ENCODE peak calls at places on chromosome 21, in eight cellular contexts. Y is M059J; F is iPS DF 19.7; E is CD8-positive, alpha-beta T cell; Q is foreskin melanocyte; W is T-helper 2 cell; T is astrocyte of the hippocampus; P is Right ventricle myocardium superior. N is an unnamed sample.
A peak's percentile ranks its signal among the peaks of the same experiment; 100 is the strongest.

GRCh38 chr21:43352568-43353281 is 74.2 kb downstream of the SIK1 start:
- DNase-seq in F (peak; percentile 47), T (no peak), Q (no peak), P (no peak), E (no peak), W (no peak), Y (peak; percentile 28), N (no peak)

GRCh38 chr21:45109831-45110492 is 35.6 kb downstream of the ADARB1 start:
- DNase-seq in P (no peak), W (no peak), Y (peak; percentile 54), T (peak; percentile 26), Q (no peak), F (no peak), E (peak; percentile 52), N (no peak)

GRCh38 chr21:23008803-23009202 is 2010.6 kb downstream of the NCAM2 start:
- DNase-seq in E (no peak), P (no peak), F (no peak), T (no peak), W (no peak), Y (no peak), Q (no peak), N (no peak)

GRCh38 chr21:41425954-41426655 is at the start of gene MX1:
- DNase-seq in Y (peak; percentile 91), W (peak; percentile 72), F (peak; percentile 20), T (peak; percentile 80), P (peak; percentile 90), E (peak; percentile 89), Q (no peak), N (no peak)

GRCh38 chr21:42959754-42960153 is 14.6 kb upstream of the PKNOX1 start:
- DNase-seq in F (peak; percentile 91), P (no peak), W (no peak), Q (no peak), T (no peak), E (no peak), Y (no peak), N (peak; percentile 81)

GRCh38 chr21:37700641-37701202 is 215.5 kb downstream of the KCNJ6 start:
- DNase-seq in T (peak; percentile 87), W (no peak), P (no peak), Y (peak; percentile 85), Q (peak; percentile 58), F (peak; percentile 74), E (no peak), N (peak; percentile 73)

GRCh38 chr21:46390603-46391545 is 66.9 kb downstream of the PCNT start:
- DNase-seq in T (no peak), E (no peak), Y (no peak), Q (no peak), P (peak; percentile 34), W (no peak), F (no peak), N (no peak)

GRCh38 chr21:23162213-23162946 is 2164.2 kb downstream of the NCAM2 start:
- DNase-seq in Y (no peak), W (no peak), Q (no peak), E (no peak), P (no peak), F (no peak), T (peak; percentile 0), N (no peak)

GRCh38 chr21:46039891-46040660 is 57.8 kb upstream of the COL6A2 start:
- DNase-seq in Q (no peak), E (no peak), Y (no peak), F (no peak), T (no peak), W (no peak), P (no peak), N (no peak)

GRCh38 chr21:44427241-44428120 is 27.8 kb upstream of the LRRC3 start:
- DNase-seq in F (no peak), T (no peak), Q (no peak), E (peak; percentile 15), Y (no peak), W (no peak), P (peak; percentile 26), N (no peak)

GRCh38 chr21:36860736-36861594 is 105.5 kb downstream of the HLCS start:
- DNase-seq in W (no peak), Y (peak; percentile 90), P (no peak), Q (no peak), E (no peak), F (no peak), T (peak; percentile 72), N (no peak)

GRCh38 chr21:34815831-34816700 is 147.3 kb downstream of the CLIC6 start:
- DNase-seq in E (no peak), T (no peak), Q (no peak), P (no peak), W (no peak), F (no peak), Y (no peak), N (no peak)

GRCh38 chr21:46661211-46661625 is 25.7 kb downstream of the PRMT2 start:
- DNase-seq in Q (no peak), P (peak; percentile 74), Y (no peak), W (peak; percentile 14), T (peak; percentile 95), E (peak; percentile 52), F (no peak), N (no peak)

GRCh38 chr21:44845418-44846200 is 27.7 kb upstream of the SUMO3 start:
- DNase-seq in Y (peak; percentile 40), E (peak; percentile 44), P (peak; percentile 87), Q (peak; percentile 39), T (peak; percentile 72), W (peak; percentile 39), F (peak; percentile 33), N (peak; percentile 39)

GRCh38 chr21:15221799-15222386 is 157.1 kb upstream of the NRIP1 start:
- DNase-seq in Y (peak; percentile 69), Q (no peak), W (no peak), P (no peak), T (peak; percentile 9), E (no peak), F (peak; percentile 87), N (peak; percentile 70)

GRCh38 chr21:44414291-44415072 is 40.8 kb upstream of the LRRC3 start:
- DNase-seq in Y (no peak), Q (no peak), F (no peak), P (peak; percentile 13), T (no peak), W (no peak), E (no peak), N (no peak)

GRCh38 chr21:41954654-41955499 is 1.1 kb upstream of the C2CD2 start:
- DNase-seq in P (no peak), Q (no peak), T (no peak), Y (no peak), E (no peak), F (no peak), W (no peak), N (no peak)

GRCh38 chr21:39073063-39073462 is 110.2 kb downstream of the PSMG1 start:
- DNase-seq in T (peak; percentile 72), W (no peak), F (no peak), P (no peak), E (no peak), Y (no peak), Q (no peak), N (no peak)

GRCh38 chr21:45598109-45598508 is 45.4 kb upstream of the PCBP3 start:
- DNase-seq in W (no peak), P (no peak), Y (no peak), T (no peak), E (no peak), F (no peak), Q (no peak), N (no peak)

GRCh38 chr21:37565530-37566223 is 199.1 kb downstream of the DYRK1A start:
- DNase-seq in W (no peak), E (no peak), F (no peak), P (no peak), Y (peak; percentile 89), Q (no peak), T (no peak), N (no peak)

GRCh38 chr21:20207335-20207734 is 790.9 kb upstream of the NCAM2 start:
- DNase-seq in W (no peak), Q (no peak), P (no peak), F (no peak), Y (no peak), T (no peak), E (no peak), N (no peak)

GRCh38 chr21:26842976-26843911 is 2.0 kb downstream of the ADAMTS1 start:
- DNase-seq in Y (peak; percentile 92), W (peak; percentile 17), F (no peak), P (peak; percentile 96), E (no peak), T (peak; percentile 97), Q (peak; percentile 93), N (no peak)

GRCh38 chr21:35041122-35041521 is 8.0 kb downstream of the RUNX1 start:
- DNase-seq in E (no peak), T (no peak), Y (no peak), Q (no peak), P (no peak), W (no peak), F (no peak), N (no peak)

GRCh38 chr21:44065428-44065827 is 41.8 kb upstream of the PWP2 start:
- DNase-seq in F (no peak), Y (no peak), E (peak; percentile 94), Q (no peak), P (no peak), T (no peak), W (peak; percentile 94), N (no peak)

GRCh38 chr21:46191686-46192575 is 7.7 kb upstream of the SPATC1L start:
- DNase-seq in E (no peak), T (no peak), F (no peak), Y (no peak), P (peak; percentile 24), W (no peak), Q (no peak), N (no peak)

GRCh38 chr21:38144193-38144592 is 112.6 kb upstream of the KCNJ15 start:
- DNase-seq in E (no peak), W (no peak), Q (no peak), P (no peak), F (no peak), Y (no peak), T (no peak), N (no peak)

GRCh38 chr21:46046471-46046870 is 51.4 kb upstream of the COL6A2 start:
- DNase-seq in F (no peak), Q (no peak), W (no peak), E (no peak), Y (no peak), P (no peak), T (no peak), N (no peak)

GRCh38 chr21:34367320-34367935 is 3.6 kb downstream of the KCNE2 start:
- DNase-seq in E (peak; percentile 56), Q (peak; percentile 89), W (no peak), P (no peak), F (no peak), Y (peak; percentile 92), T (peak; percentile 82), N (no peak)

GRCh38 chr21:35395728-35396127 is 346.6 kb upstream of the RUNX1 start:
- DNase-seq in P (no peak), F (no peak), E (no peak), Y (peak; percentile 80), Q (no peak), W (no peak), T (no peak), N (no peak)

GRCh38 chr21:42236014-42236413 is 17.1 kb downstream of the ABCG1 start:
- DNase-seq in W (no peak), P (peak; percentile 74), Q (no peak), Y (no peak), T (no peak), F (no peak), E (no peak), N (no peak)

GRCh38 chr21:26659181-26659580 is 86.1 kb upstream of the CYYR1 start:
- DNase-seq in P (no peak), Q (no peak), W (no peak), F (no peak), Y (no peak), E (no peak), T (no peak), N (no peak)

GRCh38 chr21:37829043-37829442 is 87.2 kb downstream of the KCNJ6 start:
- DNase-seq in Y (peak; percentile 86), E (no peak), T (no peak), P (no peak), F (no peak), Q (no peak), W (no peak), N (no peak)

GRCh38 chr21:28325618-28326017 is 667.1 kb downstream of the LTN1 start:
- DNase-seq in Y (no peak), F (peak; percentile 77), W (no peak), Q (no peak), T (no peak), P (no peak), E (no peak), N (peak; percentile 47)

GRCh38 chr21:32048353-32048752 is 175.5 kb downstream of the HUNK start:
- DNase-seq in P (no peak), F (no peak), E (no peak), W (no peak), Q (no peak), Y (no peak), T (no peak), N (no peak)